ENCODE peak calls at places on chromosomes 12 and 14, in six cellular contexts. One of them, this sample, is unnamed. For H3K79me1, the result is how much of the 10 kb centered on the place peaks cover.

GRCh38 chr12:32918890-32919791 is 22.6 kb upstream of the PKP2 start:
- DNase-seq in mesenchymal stem cell: peak
- DNase-seq in trophoblast cell: peak
- DNase-seq in H9: no peak
- DNase-seq in IMR-90: peak
- DNase-seq in H1: no peak
- DNase-seq in this sample: no peak

GRCh38 chr12:46153267-46153872 is 115.5 kb downstream of the SLC38A1 start:
- DNase-seq in mesenchymal stem cell: peak
- DNase-seq in trophoblast cell: no peak
- DNase-seq in H9: no peak
- DNase-seq in IMR-90: peak
- DNase-seq in H1: no peak
- DNase-seq in this sample: no peak

GRCh38 chr14:90429764-90430163 is 32.9 kb downstream of the CALM1 start:
- DNase-seq in mesenchymal stem cell: no peak
- DNase-seq in trophoblast cell: no peak
- DNase-seq in H9: no peak
- DNase-seq in IMR-90: no peak
- DNase-seq in H1: no peak
- DNase-seq in this sample: no peak

GRCh38 chr12:59646636-59647035 is 50.8 kb downstream of the SLC16A7 start:
- DNase-seq in mesenchymal stem cell: no peak
- DNase-seq in trophoblast cell: no peak
- DNase-seq in H9: no peak
- DNase-seq in IMR-90: peak
- DNase-seq in H1: no peak
- DNase-seq in this sample: no peak

GRCh38 chr12:130764475-130765185 is 48.5 kb upstream of the RIMBP2 start:
- DNase-seq in mesenchymal stem cell: peak
- DNase-seq in trophoblast cell: peak
- DNase-seq in H9: no peak
- DNase-seq in IMR-90: peak
- DNase-seq in H1: no peak
- DNase-seq in this sample: no peak

GRCh38 chr12:80936642-80937390 is 918 bp downstream of the LIN7A start:
- DNase-seq in mesenchymal stem cell: peak
- DNase-seq in trophoblast cell: peak
- DNase-seq in H9: peak
- DNase-seq in IMR-90: peak
- DNase-seq in H1: peak
- DNase-seq in this sample: peak

GRCh38 chr12:32595251-32595650 is 83.8 kb upstream of the DNM1L start:
- DNase-seq in mesenchymal stem cell: peak
- DNase-seq in trophoblast cell: no peak
- DNase-seq in H9: no peak
- DNase-seq in IMR-90: peak
- DNase-seq in H1: no peak
- DNase-seq in this sample: no peak

GRCh38 chr12:47067176-47067575 is 12.2 kb upstream of the PCED1B start:
- DNase-seq in mesenchymal stem cell: no peak
- DNase-seq in trophoblast cell: no peak
- DNase-seq in H9: no peak
- DNase-seq in IMR-90: no peak
- DNase-seq in H1: no peak
- DNase-seq in this sample: no peak

GRCh38 chr12:101891462-101891971 is 14.1 kb downstream of the DRAM1 start:
- DNase-seq in mesenchymal stem cell: peak
- DNase-seq in trophoblast cell: no peak
- DNase-seq in H9: no peak
- DNase-seq in IMR-90: peak
- DNase-seq in H1: no peak
- DNase-seq in this sample: no peak

GRCh38 chr12:21065845-21066244 is 65.1 kb upstream of the SLCO1B1 start:
- DNase-seq in mesenchymal stem cell: no peak
- DNase-seq in trophoblast cell: no peak
- DNase-seq in H9: no peak
- DNase-seq in IMR-90: no peak
- DNase-seq in H1: no peak
- DNase-seq in this sample: no peak

GRCh38 chr12:15710860-15711510 is 78.2 kb downstream of the EPS8 start:
- DNase-seq in mesenchymal stem cell: no peak
- DNase-seq in trophoblast cell: no peak
- DNase-seq in H9: no peak
- DNase-seq in IMR-90: no peak
- DNase-seq in H1: no peak
- DNase-seq in this sample: no peak

GRCh38 chr12:70719672-70720420 is 82.6 kb upstream of the PTPRB start:
- DNase-seq in mesenchymal stem cell: peak
- DNase-seq in trophoblast cell: no peak
- DNase-seq in H9: peak
- DNase-seq in IMR-90: peak
- DNase-seq in H1: peak
- DNase-seq in this sample: peak

GRCh38 chr14:32408018-32408417 is 78.9 kb downstream of the AKAP6 start:
- DNase-seq in mesenchymal stem cell: no peak
- DNase-seq in trophoblast cell: no peak
- DNase-seq in H9: no peak
- DNase-seq in IMR-90: no peak
- DNase-seq in H1: no peak
- DNase-seq in this sample: no peak

GRCh38 chr12:128820723-128821432 is 2.9 kb downstream of the SLC15A4 start:
- DNase-seq in mesenchymal stem cell: no peak
- DNase-seq in trophoblast cell: no peak
- DNase-seq in H9: no peak
- DNase-seq in IMR-90: no peak
- DNase-seq in H1: no peak
- DNase-seq in this sample: no peak

GRCh38 chr14:99573436-99574098 is 30.4 kb downstream of the CCDC85C start:
- DNase-seq in mesenchymal stem cell: no peak
- DNase-seq in trophoblast cell: no peak
- DNase-seq in H9: no peak
- DNase-seq in IMR-90: no peak
- DNase-seq in H1: no peak
- DNase-seq in this sample: no peak

GRCh38 chr14:99571303-99571986 is 32.6 kb downstream of the CCDC85C start:
- DNase-seq in mesenchymal stem cell: no peak
- DNase-seq in trophoblast cell: no peak
- DNase-seq in H9: no peak
- DNase-seq in IMR-90: no peak
- DNase-seq in H1: no peak
- DNase-seq in this sample: no peak

GRCh38 chr14:99574099-99574880 is 29.7 kb downstream of the CCDC85C start:
- DNase-seq in mesenchymal stem cell: peak
- DNase-seq in trophoblast cell: peak
- DNase-seq in H9: peak
- DNase-seq in IMR-90: peak
- DNase-seq in H1: peak
- DNase-seq in this sample: peak

GRCh38 chr14:99572173-99572999 is 31.6 kb downstream of the CCDC85C start:
- DNase-seq in mesenchymal stem cell: no peak
- DNase-seq in trophoblast cell: peak
- DNase-seq in H9: no peak
- DNase-seq in IMR-90: no peak
- DNase-seq in H1: no peak
- DNase-seq in this sample: no peak

DNA sequence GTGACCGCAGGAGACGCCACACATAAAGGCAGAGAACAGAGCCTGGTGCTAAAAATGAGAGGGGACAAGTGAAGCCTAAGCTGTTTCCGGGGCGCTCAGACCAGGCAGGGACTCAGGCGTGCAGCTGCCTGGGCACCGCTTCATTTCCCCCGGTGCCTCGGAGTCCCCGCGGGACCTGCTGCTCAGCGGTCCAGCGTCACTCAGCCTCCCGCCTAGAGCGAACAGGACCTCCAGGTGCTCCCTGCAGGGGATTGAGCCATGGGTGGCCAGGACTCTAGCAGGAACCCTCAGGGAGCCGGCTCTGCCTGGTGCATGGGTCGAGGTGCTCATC is 31.0 kb downstream of the CCDC85C start:
- DNase-seq in mesenchymal stem cell: no peak
- DNase-seq in trophoblast cell: no peak
- DNase-seq in H9: no peak
- DNase-seq in IMR-90: no peak
- DNase-seq in H1: no peak
- DNase-seq in this sample: no peak
- H2AK5ac ChIP-seq in mesenchymal stem cell: no peak
- H2AK5ac ChIP-seq in trophoblast cell: no peak
- H2AK5ac ChIP-seq in H9: no peak
- H2AK5ac ChIP-seq in IMR-90: peak
- H2AK5ac ChIP-seq in H1: peak
- H2AK5ac ChIP-seq in this sample: peak

DNA sequence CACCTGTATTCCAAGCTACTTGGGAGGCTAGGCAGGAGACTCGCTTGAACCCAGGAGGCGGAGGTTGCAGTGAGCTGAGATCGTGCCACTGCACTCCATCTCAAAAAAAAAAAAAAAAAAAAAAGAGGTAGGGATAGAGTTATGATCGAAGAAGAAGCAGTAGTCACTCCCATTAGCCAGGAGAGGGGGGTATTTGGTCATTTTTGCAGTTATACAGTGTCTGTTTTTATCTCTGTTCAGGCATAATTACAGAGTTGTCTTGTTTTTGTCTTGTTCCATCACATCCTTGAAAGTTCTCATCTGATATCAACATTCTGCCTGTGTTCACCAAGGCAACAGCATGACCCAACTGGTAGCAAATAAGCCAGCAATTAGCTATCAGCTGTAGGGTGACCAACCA is 98.5 kb upstream of the TMPO start:
- DNase-seq in mesenchymal stem cell: peak
- DNase-seq in trophoblast cell: no peak
- DNase-seq in H9: no peak
- DNase-seq in IMR-90: peak
- DNase-seq in H1: no peak
- DNase-seq in this sample: no peak
- H2AFZ ChIP-seq in mesenchymal stem cell: no peak
- H2AFZ ChIP-seq in trophoblast cell: no peak
- H2AFZ ChIP-seq in H9: no peak
- H2AFZ ChIP-seq in IMR-90: peak
- H2AFZ ChIP-seq in H1: no peak
- H2AFZ ChIP-seq in this sample: no peak

GRCh38 chr14:103016594-103016993 is 40.8 kb downstream of the CDC42BPB start:
- DNase-seq in mesenchymal stem cell: no peak
- DNase-seq in trophoblast cell: no peak
- DNase-seq in H9: peak
- DNase-seq in IMR-90: no peak
- DNase-seq in H1: no peak
- DNase-seq in this sample: no peak

GRCh38 chr14:103019827-103020226 is 37.5 kb downstream of the CDC42BPB start:
- DNase-seq in mesenchymal stem cell: no peak
- DNase-seq in trophoblast cell: no peak
- DNase-seq in H9: no peak
- DNase-seq in IMR-90: no peak
- DNase-seq in H1: no peak
- DNase-seq in this sample: no peak

GRCh38 chr14:103020271-103020910 is 37.0 kb downstream of the CDC42BPB start:
- DNase-seq in mesenchymal stem cell: no peak
- DNase-seq in trophoblast cell: no peak
- DNase-seq in H9: no peak
- DNase-seq in IMR-90: no peak
- DNase-seq in H1: no peak
- DNase-seq in this sample: no peak

GRCh38 chr14:103021817-103022668 is 35.3 kb downstream of the CDC42BPB start:
- DNase-seq in mesenchymal stem cell: peak
- DNase-seq in trophoblast cell: no peak
- DNase-seq in H9: no peak
- DNase-seq in IMR-90: peak
- DNase-seq in H1: no peak
- DNase-seq in this sample: no peak

GRCh38 chr14:103019236-103019635 is 38.1 kb downstream of the CDC42BPB start:
- DNase-seq in mesenchymal stem cell: no peak
- DNase-seq in trophoblast cell: no peak
- DNase-seq in H9: no peak
- DNase-seq in IMR-90: no peak
- DNase-seq in H1: no peak
- DNase-seq in this sample: no peak
- H3K79me1 ChIP-seq in mesenchymal stem cell: under half
- H3K79me1 ChIP-seq in trophoblast cell: under half
- H3K79me1 ChIP-seq in H9: under half
- H3K79me1 ChIP-seq in IMR-90: under half
- H3K79me1 ChIP-seq in H1: under half
- H3K79me1 ChIP-seq in this sample: under half

GRCh38 chr14:102778616-102779351 is 1.5 kb downstream of the TRAF3 start:
- DNase-seq in mesenchymal stem cell: peak
- DNase-seq in trophoblast cell: peak
- DNase-seq in H9: no peak
- DNase-seq in IMR-90: peak
- DNase-seq in H1: no peak
- DNase-seq in this sample: no peak

GRCh38 chr14:102774391-102775153 is 2.7 kb upstream of the TRAF3 start:
- DNase-seq in mesenchymal stem cell: peak
- DNase-seq in trophoblast cell: peak
- DNase-seq in H9: peak
- DNase-seq in IMR-90: peak
- DNase-seq in H1: peak
- DNase-seq in this sample: no peak

GRCh38 chr14:102777711-102778615 is 714 bp downstream of the TRAF3 start:
- DNase-seq in mesenchymal stem cell: peak
- DNase-seq in trophoblast cell: no peak
- DNase-seq in H9: peak
- DNase-seq in IMR-90: peak
- DNase-seq in H1: no peak
- DNase-seq in this sample: no peak

GRCh38 chr14:102775855-102776760 is 1.1 kb upstream of the TRAF3 start:
- DNase-seq in mesenchymal stem cell: peak
- DNase-seq in trophoblast cell: peak
- DNase-seq in H9: peak
- DNase-seq in IMR-90: peak
- DNase-seq in H1: no peak
- DNase-seq in this sample: no peak

DNA sequence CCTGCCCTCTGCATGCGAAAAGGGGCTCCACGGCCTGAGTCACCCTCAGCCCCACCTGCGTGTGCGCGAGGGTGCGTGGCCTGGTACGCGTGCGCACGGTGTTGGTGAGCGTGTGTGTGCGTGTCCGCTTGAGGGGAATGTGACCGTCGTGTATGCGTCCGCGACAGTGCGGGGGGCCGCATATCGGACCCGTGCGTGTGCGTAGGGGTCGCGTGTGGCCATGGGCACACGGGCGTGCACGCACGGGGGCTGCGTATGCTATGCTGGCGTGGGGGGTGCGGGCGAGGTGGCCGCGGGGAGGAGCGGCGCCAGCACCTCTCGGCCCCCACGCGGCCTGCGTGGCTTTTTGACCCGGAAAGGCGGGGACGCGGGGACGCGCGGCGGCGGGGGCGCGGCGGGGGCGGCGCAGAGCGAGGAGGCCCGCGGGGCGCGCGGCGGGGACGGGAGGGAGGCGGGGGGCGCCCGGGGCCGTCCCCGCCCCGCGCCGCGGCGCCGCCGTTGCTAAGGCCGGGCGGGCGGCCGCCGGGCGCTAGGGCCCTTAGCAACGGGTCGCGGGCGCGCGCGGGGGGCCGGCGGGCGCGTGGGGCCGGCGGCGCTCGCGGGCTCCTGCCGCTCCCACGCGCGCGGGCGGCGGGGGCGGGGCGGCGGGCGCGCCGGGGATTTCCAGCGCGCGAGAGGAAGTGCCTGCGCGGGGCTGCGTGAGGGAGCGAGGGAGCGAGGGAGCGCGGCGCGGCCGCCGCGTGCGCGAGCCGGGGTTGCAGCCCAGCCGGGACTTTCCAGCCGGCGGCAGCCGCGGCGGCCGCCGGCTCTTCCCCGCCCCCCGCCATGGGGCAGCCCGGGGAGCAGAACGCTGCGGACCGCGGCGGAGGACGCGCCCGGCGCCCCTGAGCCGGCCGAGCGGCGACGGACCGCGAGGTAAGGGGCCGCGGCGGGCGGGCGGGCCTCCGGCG is at the start of gene TRAF3:
- DNase-seq in mesenchymal stem cell: peak
- DNase-seq in trophoblast cell: peak
- DNase-seq in H9: peak
- DNase-seq in IMR-90: peak
- DNase-seq in H1: no peak
- DNase-seq in this sample: no peak
- H2AK5ac ChIP-seq in mesenchymal stem cell: no peak
- H2AK5ac ChIP-seq in trophoblast cell: peak
- H2AK5ac ChIP-seq in H9: no peak
- H2AK5ac ChIP-seq in IMR-90: peak
- H2AK5ac ChIP-seq in H1: no peak
- H2AK5ac ChIP-seq in this sample: peak

This sample was measured in neuronal stem cell.